ENCODE peak calls at places on chromosomes 4 and X, in four cellular contexts. One of them, this sample, is unnamed. For H3K36me3 and H3K27me3, the result is how much of the 10 kb centered on the place peaks cover.

GRCh38 chrX:39808471-39808917 is 289.3 kb downstream of the BCOR start:
- DNase-seq in stomach: no peak
- DNase-seq in fibroblast of lung: peak
- DNase-seq in ovary: no peak
- DNase-seq in this sample: peak

GRCh38 chr4:53935780-53936179 is 128.6 kb downstream of the CHIC2 start:
- DNase-seq in stomach: no peak
- DNase-seq in fibroblast of lung: peak
- DNase-seq in ovary: no peak
- DNase-seq in this sample: no peak

GRCh38 chrX:129545408-129545807 is 5.3 kb downstream of the OCRL start:
- DNase-seq in stomach: no peak
- DNase-seq in fibroblast of lung: no peak
- DNase-seq in ovary: no peak
- DNase-seq in this sample: no peak

GRCh38 chrX:97310373-97310772 is 426.7 kb downstream of the RPA4 start:
- DNase-seq in stomach: no peak
- DNase-seq in fibroblast of lung: peak
- DNase-seq in ovary: no peak
- DNase-seq in this sample: no peak

GRCh38 chr4:76738081-76738931 is 159.6 kb downstream of the SOWAHB start:
- DNase-seq in stomach: no peak
- DNase-seq in fibroblast of lung: peak
- DNase-seq in ovary: no peak
- DNase-seq in this sample: peak

GRCh38 chr4:20272411-20272872 is 20.7 kb downstream of the SLIT2 start:
- DNase-seq in stomach: no peak
- DNase-seq in fibroblast of lung: peak
- DNase-seq in ovary: no peak
- DNase-seq in this sample: no peak

GRCh38 chr4:81913427-81913878 is 441.7 kb upstream of the RASGEF1B start:
- DNase-seq in stomach: peak
- DNase-seq in fibroblast of lung: no peak
- DNase-seq in ovary: no peak
- DNase-seq in this sample: peak

GRCh38 chr4:101931619-101932018 is 141.1 kb downstream of the BANK1 start:
- DNase-seq in stomach: no peak
- DNase-seq in fibroblast of lung: no peak
- DNase-seq in ovary: no peak
- DNase-seq in this sample: no peak

GRCh38 chr4:27629532-27630225 is 769.0 kb downstream of the STIM2 start:
- DNase-seq in stomach: no peak
- DNase-seq in fibroblast of lung: no peak
- DNase-seq in ovary: no peak
- DNase-seq in this sample: no peak

GRCh38 chr4:169099775-169100180 is 89.7 kb upstream of the CBR4 start:
- DNase-seq in stomach: no peak
- DNase-seq in fibroblast of lung: peak
- DNase-seq in ovary: peak
- DNase-seq in this sample: peak

GRCh38 chr4:8656711-8657380 is 64.3 kb downstream of the CPZ start:
- DNase-seq in stomach: no peak
- DNase-seq in fibroblast of lung: no peak
- DNase-seq in ovary: no peak
- DNase-seq in this sample: no peak

GRCh38 chrX:133638285-133638684 is 223.0 kb upstream of the GPC4 start:
- DNase-seq in stomach: peak
- DNase-seq in fibroblast of lung: peak
- DNase-seq in ovary: no peak
- DNase-seq in this sample: peak

GRCh38 chrX:10047133-10047532 is 80.0 kb downstream of the CLDN34 start:
- DNase-seq in stomach: no peak
- DNase-seq in fibroblast of lung: no peak
- DNase-seq in ovary: no peak
- DNase-seq in this sample: no peak

GRCh38 chr4:20252656-20253271 is 1.1 kb downstream of the SLIT2 start:
- DNase-seq in stomach: no peak
- DNase-seq in fibroblast of lung: peak
- DNase-seq in ovary: peak
- DNase-seq in this sample: peak

GRCh38 chrX:44303119-44303518 is 40.4 kb downstream of the EFHC2 start:
- DNase-seq in stomach: no peak
- DNase-seq in fibroblast of lung: no peak
- DNase-seq in ovary: no peak
- DNase-seq in this sample: no peak

GRCh38 chrX:2145672-2146412 is 354.9 kb downstream of the DHRSX start:
- DNase-seq in stomach: no peak
- DNase-seq in fibroblast of lung: no peak
- DNase-seq in ovary: no peak
- DNase-seq in this sample: peak

GRCh38 chr4:17324431-17324830 is 187.5 kb downstream of the QDPR start:
- DNase-seq in stomach: no peak
- DNase-seq in fibroblast of lung: peak
- DNase-seq in ovary: peak
- DNase-seq in this sample: peak

GRCh38 chr4:139560396-139561084 is 4.5 kb upstream of the SETD7 start:
- DNase-seq in stomach: no peak
- DNase-seq in fibroblast of lung: no peak
- DNase-seq in ovary: no peak
- DNase-seq in this sample: no peak

GRCh38 chrX:76555269-76555668 is 127.8 kb downstream of the MAGEE1 start:
- DNase-seq in stomach: no peak
- DNase-seq in fibroblast of lung: no peak
- DNase-seq in ovary: no peak
- DNase-seq in this sample: no peak

GRCh38 chr4:139761461-139761860 is 95.8 kb downstream of the MGST2 start:
- DNase-seq in stomach: no peak
- DNase-seq in fibroblast of lung: peak
- DNase-seq in ovary: no peak
- DNase-seq in this sample: no peak

GRCh38 chr4:101806914-101807313 is 16.4 kb downstream of the BANK1 start:
- DNase-seq in stomach: no peak
- DNase-seq in fibroblast of lung: no peak
- DNase-seq in ovary: no peak
- DNase-seq in this sample: no peak

GRCh38 chrX:105480646-105481310 is 260.3 kb upstream of the TEX13A start:
- DNase-seq in stomach: no peak
- DNase-seq in fibroblast of lung: no peak
- DNase-seq in ovary: no peak
- DNase-seq in this sample: no peak

GRCh38 chrX:38991656-38992558 is 190.6 kb downstream of the MID1IP1 start:
- DNase-seq in stomach: no peak
- DNase-seq in fibroblast of lung: no peak
- DNase-seq in ovary: no peak
- DNase-seq in this sample: no peak

GRCh38 chr4:105998210-105998609 is 102.9 kb downstream of the NPNT start:
- DNase-seq in stomach: no peak
- DNase-seq in fibroblast of lung: no peak
- DNase-seq in ovary: no peak
- DNase-seq in this sample: no peak

GRCh38 chr4:147360301-147360700 is 120.6 kb upstream of the EDNRA start:
- DNase-seq in stomach: no peak
- DNase-seq in fibroblast of lung: peak
- DNase-seq in ovary: no peak
- DNase-seq in this sample: no peak

GRCh38 chr4:172628263-172628662 is 540.3 kb upstream of the GALNT7 start:
- DNase-seq in stomach: no peak
- DNase-seq in fibroblast of lung: no peak
- DNase-seq in ovary: no peak
- DNase-seq in this sample: no peak

GRCh38 chrX:120450163-120450562 is 18.9 kb downstream of the LAMP2 start:
- DNase-seq in stomach: no peak
- DNase-seq in fibroblast of lung: no peak
- DNase-seq in ovary: no peak
- DNase-seq in this sample: no peak

GRCh38 chr4:152100378-152101201 is 339.8 kb upstream of the GATB start:
- DNase-seq in stomach: peak
- DNase-seq in fibroblast of lung: no peak
- DNase-seq in ovary: no peak
- DNase-seq in this sample: no peak

GRCh38 chr4:85486425-85487101 is 11.6 kb downstream of the ARHGAP24 start:
- DNase-seq in stomach: no peak
- DNase-seq in fibroblast of lung: peak
- DNase-seq in ovary: no peak
- DNase-seq in this sample: no peak

GRCh38 chrX:53831662-53832635 is 145.4 kb upstream of the HUWE1 start:
- DNase-seq in stomach: no peak
- DNase-seq in fibroblast of lung: peak
- DNase-seq in ovary: no peak
- DNase-seq in this sample: peak

GRCh38 chrX:54416965-54417364 is 23.2 kb upstream of the TSR2 start:
- DNase-seq in stomach: no peak
- DNase-seq in fibroblast of lung: no peak
- DNase-seq in ovary: no peak
- DNase-seq in this sample: no peak

GRCh38 chr4:152997235-152997735 is 61.2 kb downstream of the FHDC1 start:
- DNase-seq in stomach: no peak
- DNase-seq in fibroblast of lung: no peak
- DNase-seq in ovary: no peak
- DNase-seq in this sample: no peak

GRCh38 chr4:16289872-16290554 is 63.7 kb upstream of the TAPT1 start:
- DNase-seq in stomach: no peak
- DNase-seq in fibroblast of lung: peak
- DNase-seq in ovary: no peak
- DNase-seq in this sample: no peak

GRCh38 chr4:154366956-154367355 is 124.6 kb downstream of the DCHS2 start:
- DNase-seq in stomach: no peak
- DNase-seq in fibroblast of lung: no peak
- DNase-seq in ovary: no peak
- DNase-seq in this sample: no peak

DNA sequence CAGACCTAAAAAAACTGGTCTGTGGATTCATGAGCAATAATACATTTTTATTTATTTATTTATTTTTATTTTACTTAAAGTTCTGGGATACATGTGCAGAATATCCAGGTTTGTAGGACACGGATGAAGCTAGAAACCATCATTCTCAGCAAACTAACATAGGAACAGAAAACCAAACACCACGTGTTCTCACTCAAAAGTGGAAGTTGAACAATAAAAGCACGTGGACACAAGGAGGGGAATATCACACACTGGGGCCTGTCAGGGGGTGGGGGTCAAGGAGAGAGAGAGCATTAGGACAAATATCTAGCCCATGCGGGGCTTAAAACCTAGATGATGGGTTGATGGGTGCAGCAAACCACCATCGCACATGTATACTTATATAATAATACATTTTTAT is 705.9 kb downstream of the RAB28 start:
- DNase-seq in stomach: no peak
- DNase-seq in fibroblast of lung: no peak
- DNase-seq in ovary: no peak
- DNase-seq in this sample: no peak
- H3K4me3 ChIP-seq in stomach: no peak
- H3K4me3 ChIP-seq in fibroblast of lung: no peak
- H3K4me3 ChIP-seq in ovary: no peak
- H3K4me3 ChIP-seq in this sample: no peak

GRCh38 chr4:86737244-86737643 is 111.9 kb downstream of the SLC10A6 start:
- DNase-seq in stomach: no peak
- DNase-seq in fibroblast of lung: no peak
- DNase-seq in ovary: no peak
- DNase-seq in this sample: no peak

GRCh38 chr4:86744570-86744969 is 104.6 kb downstream of the SLC10A6 start:
- DNase-seq in stomach: no peak
- DNase-seq in fibroblast of lung: no peak
- DNase-seq in ovary: no peak
- DNase-seq in this sample: no peak

GRCh38 chr4:86741841-86742240 is 107.3 kb downstream of the SLC10A6 start:
- DNase-seq in stomach: no peak
- DNase-seq in fibroblast of lung: no peak
- DNase-seq in ovary: no peak
- DNase-seq in this sample: no peak
- H3K36me3 ChIP-seq in stomach: under half
- H3K36me3 ChIP-seq in fibroblast of lung: under half
- H3K36me3 ChIP-seq in ovary: under half
- H3K36me3 ChIP-seq in this sample: under half

GRCh38 chr4:187555174-187555573 is 440.4 kb upstream of the ZFP42 start:
- DNase-seq in stomach: no peak
- DNase-seq in fibroblast of lung: no peak
- DNase-seq in ovary: no peak
- DNase-seq in this sample: no peak

GRCh38 chr4:187544461-187545053 is 451.0 kb upstream of the ZFP42 start:
- DNase-seq in stomach: no peak
- DNase-seq in fibroblast of lung: no peak
- DNase-seq in ovary: no peak
- DNase-seq in this sample: no peak

GRCh38 chr4:187547281-187547680 is 448.3 kb upstream of the ZFP42 start:
- DNase-seq in stomach: no peak
- DNase-seq in fibroblast of lung: no peak
- DNase-seq in ovary: no peak
- DNase-seq in this sample: no peak

DNA sequence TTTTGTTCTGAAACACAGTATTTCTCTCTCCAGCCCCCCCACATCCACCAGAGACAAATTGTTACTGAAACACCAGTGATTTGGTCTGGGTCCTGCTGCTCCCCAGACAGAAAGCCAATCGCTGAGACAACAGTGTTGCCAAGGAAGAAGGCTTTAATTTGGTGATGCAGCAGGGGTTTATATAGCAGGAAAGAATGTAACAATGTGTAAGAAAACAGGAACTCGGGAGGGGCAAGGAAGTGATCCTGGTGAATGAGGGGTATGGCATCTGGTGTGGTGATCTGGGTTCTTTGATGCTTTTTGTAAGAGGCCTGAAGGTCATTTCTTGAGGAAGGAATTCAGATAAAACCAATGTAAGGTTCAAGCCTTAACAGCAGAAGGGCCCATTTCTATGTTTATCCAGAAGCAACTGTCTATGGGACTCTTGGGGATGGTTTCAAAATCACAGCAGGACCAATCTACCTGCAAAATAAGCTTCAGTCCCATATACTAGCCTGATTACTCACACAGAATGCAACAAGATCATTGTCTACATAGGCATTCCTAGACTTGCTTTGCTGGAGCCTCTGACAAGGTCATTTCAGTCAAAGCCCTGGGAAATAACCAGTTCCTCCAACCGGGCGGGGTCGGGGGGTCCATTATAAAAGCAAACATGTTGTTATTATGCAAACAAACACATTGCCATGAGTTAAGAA is 445.2 kb upstream of the ZFP42 start:
- DNase-seq in stomach: no peak
- DNase-seq in fibroblast of lung: peak
- DNase-seq in ovary: no peak
- DNase-seq in this sample: peak
- H3K27me3 ChIP-seq in stomach: under half
- H3K27me3 ChIP-seq in fibroblast of lung: under half
- H3K27me3 ChIP-seq in ovary: under half
- H3K27me3 ChIP-seq in this sample: under half

GRCh38 chr4:1768367-1769034 is 24.6 kb upstream of the FGFR3 start:
- DNase-seq in stomach: no peak
- DNase-seq in fibroblast of lung: no peak
- DNase-seq in ovary: no peak
- DNase-seq in this sample: no peak

GRCh38 chr4:1765409-1766335 is 27.4 kb upstream of the FGFR3 start:
- DNase-seq in stomach: no peak
- DNase-seq in fibroblast of lung: no peak
- DNase-seq in ovary: no peak
- DNase-seq in this sample: no peak

GRCh38 chr4:1766336-1767057 is 26.6 kb upstream of the FGFR3 start:
- DNase-seq in stomach: no peak
- DNase-seq in fibroblast of lung: no peak
- DNase-seq in ovary: no peak
- DNase-seq in this sample: no peak

GRCh38 chr4:1767770-1768366 is 25.2 kb upstream of the FGFR3 start:
- DNase-seq in stomach: peak
- DNase-seq in fibroblast of lung: peak
- DNase-seq in ovary: no peak
- DNase-seq in this sample: peak

GRCh38 chr4:1767058-1767769 is 25.9 kb upstream of the FGFR3 start:
- DNase-seq in stomach: no peak
- DNase-seq in fibroblast of lung: no peak
- DNase-seq in ovary: no peak
- DNase-seq in this sample: peak
- H3K4me3 ChIP-seq in stomach: peak
- H3K4me3 ChIP-seq in fibroblast of lung: no peak
- H3K4me3 ChIP-seq in ovary: peak
- H3K4me3 ChIP-seq in this sample: no peak